ENCODE peak calls at places on chromosomes 6 and 20, in five cellular contexts. H is dorsolateral prefrontal cortex, Z is left ventricle myocardium inferior, N is progenitor cell of endocrine pancreas, P is HFFc6. Q is an unnamed sample.

GRCh38 chr20:41664584-41664983 is 46.4 kb upstream of the CHD6 start:
- DNase-seq in Z (no peak), N (no peak), P (peak), H (no peak), Q (no peak)

GRCh38 chr6:152259234-152259633 is 377.9 kb downstream of the SYNE1 start:
- DNase-seq in H (no peak), P (no peak), N (no peak), Z (no peak), Q (no peak)

GRCh38 chr6:134590449-134590848 is 272.5 kb upstream of the SGK1 start:
- DNase-seq in Z (no peak), H (no peak), P (peak), N (no peak), Q (no peak)

GRCh38 chr20:21529863-21530262 is 16.0 kb upstream of the NKX2-2 start:
- DNase-seq in Z (no peak), P (no peak), N (no peak), H (no peak), Q (no peak)

GRCh38 chr6:126909493-126909892 is 209.0 kb upstream of the RSPO3 start:
- DNase-seq in Z (no peak), N (no peak), P (no peak), H (no peak), Q (no peak)

GRCh38 chr6:156828280-156828703 is 51.1 kb downstream of the ARID1B start:
- DNase-seq in P (peak), N (no peak), Z (no peak), H (no peak), Q (peak)

GRCh38 chr6:141956868-141957267 is 175.9 kb upstream of the GJE1 start:
- DNase-seq in Z (no peak), P (no peak), H (no peak), N (no peak), Q (no peak)

GRCh38 chr6:157169186-157169585 is 154.1 kb downstream of the TMEM242 start:
- DNase-seq in N (no peak), P (no peak), H (no peak), Z (no peak), Q (no peak)

GRCh38 chr6:68967549-68968300 is 332.6 kb downstream of the ADGRB3 start:
- DNase-seq in Z (peak), P (peak), H (peak), N (peak), Q (no peak)

GRCh38 chr6:42936398-42936797 is 7.1 kb downstream of the CNPY3 start:
- DNase-seq in Z (no peak), H (no peak), N (no peak), P (no peak), Q (no peak)

GRCh38 chr6:137811912-137812553 is 55.0 kb upstream of the TNFAIP3 start:
- DNase-seq in H (no peak), Z (no peak), P (no peak), N (no peak), Q (no peak)

GRCh38 chr6:87909849-87910248 is 137.8 kb upstream of the SPACA1 start:
- DNase-seq in P (peak), N (no peak), Z (no peak), H (no peak), Q (no peak)

GRCh38 chr6:168132531-168133184 is 53.6 kb upstream of the FRMD1 start:
- DNase-seq in P (peak), Z (peak), H (peak), N (peak), Q (peak)

GRCh38 chr20:54044156-54044555 is 26.2 kb downstream of the BCAS1 start:
- DNase-seq in H (no peak), N (no peak), Z (no peak), P (peak), Q (peak)

GRCh38 chr6:51842487-51843469 is 244.6 kb downstream of the PKHD1 start:
- DNase-seq in H (no peak), P (no peak), N (no peak), Z (no peak), Q (no peak)

GRCh38 chr20:40442181-40442963 is 246.7 kb downstream of the MAFB start:
- DNase-seq in P (no peak), Z (no peak), H (no peak), N (no peak), Q (no peak)

GRCh38 chr6:43243649-43244321 is 504 bp downstream of the TTBK1 start:
- DNase-seq in P (no peak), Z (no peak), N (no peak), H (no peak), Q (no peak)

GRCh38 chr6:158143700-158144099 is 24.4 kb downstream of the SERAC1 start:
- DNase-seq in H (no peak), N (no peak), P (no peak), Z (no peak), Q (no peak)

GRCh38 chr6:3323696-3324261 is 65.0 kb downstream of the PSMG4 start:
- DNase-seq in Z (no peak), P (no peak), H (no peak), N (no peak), Q (no peak)

GRCh38 chr6:2846873-2847224 is 5.2 kb upstream of the SERPINB1 start:
- DNase-seq in P (no peak), H (no peak), N (no peak), Z (no peak), Q (no peak)

GRCh38 chr20:2775139-2775538 is 25.3 kb downstream of the CPXM1 start:
- DNase-seq in Z (no peak), P (no peak), H (no peak), N (no peak), Q (no peak)

GRCh38 chr6:56169366-56169765 is 78.0 kb downstream of the COL21A1 start:
- DNase-seq in H (no peak), Z (no peak), P (no peak), N (no peak), Q (no peak)

GRCh38 chr6:89368107-89368506 is 15.6 kb upstream of the UBE2J1 start:
- DNase-seq in Z (peak), H (peak), N (peak), P (peak), Q (no peak)

GRCh38 chr6:99143108-99143828 is 195.5 kb upstream of the FBXL4 start:
- DNase-seq in N (no peak), Z (no peak), H (no peak), P (no peak), Q (no peak)

GRCh38 chr6:108598316-108598863 is 37.7 kb downstream of the FOXO3 start:
- DNase-seq in N (no peak), H (no peak), P (peak), Z (no peak), Q (no peak)

GRCh38 chr20:24484081-24484450 is 14.6 kb downstream of the SYNDIG1 start:
- DNase-seq in Z (no peak), H (peak), P (no peak), N (no peak), Q (no peak)

GRCh38 chr6:85049282-85049681 is 284.9 kb upstream of the TBX18 start:
- DNase-seq in N (no peak), P (no peak), H (no peak), Z (no peak), Q (no peak)

GRCh38 chr6:36627801-36628246 is 33.7 kb downstream of the SRSF3 start:
- DNase-seq in P (no peak), N (no peak), Z (peak), H (no peak), Q (peak)

GRCh38 chr6:68343901-68344300 is 291.2 kb upstream of the ADGRB3 start:
- DNase-seq in P (no peak), Z (no peak), H (no peak), N (no peak), Q (no peak)

GRCh38 chr6:111259089-111259831 is 172.0 kb downstream of the SLC16A10 start:
- DNase-seq in H (peak), N (peak), P (peak), Z (peak), Q (peak)

GRCh38 chr6:15465212-15465611 is 197.6 kb downstream of the DTNBP1 start:
- DNase-seq in N (no peak), H (no peak), Z (no peak), P (no peak), Q (no peak)

GRCh38 chr6:130776287-130776925 is 50.8 kb upstream of the SMLR1 start:
- DNase-seq in N (no peak), H (no peak), Z (no peak), P (no peak), Q (no peak)

GRCh38 chr6:106924699-106925523 is 49.6 kb downstream of the CD24 start:
- DNase-seq in N (peak), Z (no peak), H (no peak), P (no peak), Q (no peak)

GRCh38 chr6:36368921-36369880 is 18.3 kb downstream of the ETV7 start:
- DNase-seq in H (no peak), P (peak), Z (no peak), N (no peak), Q (peak)

GRCh38 chr20:46220808-46221207 is 87.5 kb downstream of the CDH22 start:
- DNase-seq in Z (no peak), N (no peak), H (no peak), P (no peak), Q (no peak)

GRCh38 chr20:43322851-43323250 is 133.1 kb upstream of the PTPRT start:
- DNase-seq in Z (no peak), P (no peak), H (no peak), N (no peak), Q (no peak)

GRCh38 chr6:163554663-163555062 is 140.1 kb downstream of the QKI start:
- DNase-seq in P (peak), N (no peak), Z (peak), H (peak), Q (peak)

GRCh38 chr6:133034509-133035206 is 206.5 kb upstream of the EYA4 start:
- DNase-seq in Z (no peak), P (no peak), H (no peak), N (no peak), Q (no peak)

GRCh38 chr20:59933849-59934585 is 580 bp upstream of the SYCP2 start:
- DNase-seq in P (peak), H (peak), N (peak), Z (peak), Q (no peak)
- TF ChIP-seq CTCF in P (peak), H (peak), N (peak), Z (peak), Q (peak)

GRCh38 chr6:150598858-150599198 is 857 bp upstream of the PLEKHG1 start:
- DNase-seq in N (no peak), P (no peak), Z (no peak), H (no peak), Q (no peak)

GRCh38 chr6:150600003-150600301 is 267 bp downstream of the PLEKHG1 start:
- DNase-seq in H (no peak), N (no peak), P (no peak), Z (no peak), Q (no peak)

GRCh38 chr6:150598401-150598800 is 1.3 kb upstream of the PLEKHG1 start:
- DNase-seq in H (no peak), N (no peak), Z (no peak), P (no peak), Q (no peak)

GRCh38 chr6:150599199-150600002 is at the start of gene PLEKHG1:
- DNase-seq in P (no peak), N (peak), H (no peak), Z (peak), Q (no peak)

GRCh38 chr6:150600302-150601017 is 775 bp downstream of the PLEKHG1 start:
- DNase-seq in Z (peak), H (peak), N (peak), P (peak), Q (peak)
- TF ChIP-seq CTCF in Z (peak), H (peak), N (peak), P (no peak), Q (peak)

GRCh38 chr20:57802877-57803717 is 93.3 kb upstream of the PMEPA1 start:
- DNase-seq in H (no peak), N (no peak), Z (no peak), P (no peak), Q (no peak)

GRCh38 chr20:57804470-57805250 is 94.8 kb upstream of the PMEPA1 start:
- DNase-seq in N (no peak), Z (no peak), P (no peak), H (no peak), Q (no peak)

GRCh38 chr20:57801046-57801445 is 91.2 kb upstream of the PMEPA1 start:
- DNase-seq in H (no peak), N (no peak), P (no peak), Z (no peak), Q (no peak)

GRCh38 chr20:57803718-57804005 is 93.8 kb upstream of the PMEPA1 start:
- DNase-seq in N (no peak), Z (no peak), H (no peak), P (no peak), Q (no peak)

DNA sequence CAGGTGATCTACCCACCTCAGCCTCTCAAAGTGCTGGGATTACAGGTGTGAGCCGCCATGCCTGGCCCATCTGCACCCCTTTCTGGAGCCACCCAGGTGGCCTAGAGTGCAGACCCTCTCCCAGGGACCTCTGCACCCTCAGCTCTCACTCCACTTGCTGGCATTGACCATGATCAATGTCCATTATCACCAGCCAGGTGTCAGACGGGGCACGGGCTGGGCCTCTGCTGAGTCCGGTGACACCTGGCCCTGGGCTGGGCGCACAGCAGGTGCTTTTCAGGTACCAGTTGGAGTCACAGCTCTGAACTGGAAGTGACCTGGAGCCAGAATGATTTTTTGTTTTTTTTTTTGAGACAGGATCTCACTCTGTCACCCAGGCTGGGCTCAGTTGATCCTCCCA is 91.8 kb upstream of the PMEPA1 start:
- DNase-seq in Z (no peak), P (no peak), H (no peak), N (no peak), Q (no peak)
- TF ChIP-seq CTCF in Z (no peak), P (no peak), H (no peak), N (no peak), Q (no peak)

GRCh38 chr20:51542033-51542893 is at the start of gene NFATC2:
- DNase-seq in H (no peak), P (no peak), N (peak), Z (peak), Q (no peak)
- TF ChIP-seq CTCF in H (no peak), P (peak), N (peak), Z (peak), Q (no peak)

DNA sequence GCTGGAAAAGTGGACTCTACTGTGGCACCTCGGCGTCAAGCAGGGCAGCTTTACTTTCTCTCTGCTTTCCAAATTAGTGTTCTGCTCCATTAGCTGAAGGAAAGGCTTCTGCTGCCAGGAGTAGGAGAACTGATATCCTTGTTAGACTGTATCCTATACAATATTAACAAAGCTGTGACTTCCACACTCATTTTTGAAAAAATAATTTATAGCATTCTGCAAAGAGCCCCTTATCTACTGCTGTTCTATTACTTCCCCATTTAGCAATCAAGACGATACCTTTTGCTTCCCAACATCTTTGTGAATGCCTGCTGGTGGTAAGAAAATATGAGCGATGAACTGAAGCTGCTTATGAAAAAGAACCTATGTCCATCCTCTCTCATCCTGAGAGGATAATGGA is 151.1 kb downstream of the UBE3D start:
- DNase-seq in H (no peak), Z (no peak), P (no peak), N (no peak), Q (no peak)
- TF ChIP-seq CTCF in H (no peak), Z (no peak), P (no peak), N (no peak), Q (no peak)